ENCODE peak calls at places on chromosomes 5 and 9, in four cellular contexts. H is HepG2, L is GM12878, F is K562. O is an unnamed sample.

GRCh38 chr9:89523948-89524347 is 26.0 kb upstream of the SEMA4D start:
- DNase-seq in H (no peak), L (no peak), F (no peak), O (no peak)

GRCh38 chr5:58022055-58022454 is 437.8 kb downstream of the PLK2 start:
- DNase-seq in H (no peak), L (no peak), F (no peak), O (no peak)

GRCh38 chr5:14872070-14872989 is 752 bp upstream of the ANKH start:
- DNase-seq in H (peak), L (no peak), F (peak), O (peak)

GRCh38 chr5:159392881-159393280 is 62.6 kb upstream of the IL12B start:
- DNase-seq in H (no peak), L (no peak), F (no peak), O (no peak)

GRCh38 chr9:96566401-96567202 is 53.0 kb downstream of the CDC14B start:
- DNase-seq in H (peak), L (no peak), F (peak), O (peak)

GRCh38 chr9:92071634-92072033 is 43.6 kb downstream of the SPTLC1 start:
- DNase-seq in H (no peak), L (no peak), F (no peak), O (no peak)

GRCh38 chr5:38378579-38378978 is 120.2 kb downstream of the EGFLAM start:
- DNase-seq in H (no peak), L (no peak), F (peak), O (no peak)

GRCh38 chr5:23235246-23235645 is 272.2 kb upstream of the PRDM9 start:
- DNase-seq in H (no peak), L (no peak), F (no peak), O (no peak)

GRCh38 chr9:136052433-136052880 is 42.6 kb downstream of the NACC2 start:
- DNase-seq in H (peak), L (no peak), F (no peak), O (no peak)

GRCh38 chr5:10352404-10353240 is 873 bp upstream of the MARCHF6 start:
- DNase-seq in H (peak), L (peak), F (peak), O (no peak)

GRCh38 chr5:2746642-2747041 is 4.8 kb downstream of the IRX2 start:
- DNase-seq in H (no peak), L (no peak), F (no peak), O (no peak)

GRCh38 chr5:163634061-163634460 is 128.6 kb downstream of the MAT2B start:
- DNase-seq in H (no peak), L (no peak), F (no peak), O (no peak)

GRCh38 chr5:168726342-168726741 is 147.2 kb upstream of the PANK3 start:
- DNase-seq in H (no peak), L (no peak), F (no peak), O (no peak)

GRCh38 chr9:137064027-137064879 is 6.1 kb downstream of the SAPCD2 start:
- DNase-seq in H (peak), L (no peak), F (no peak), O (peak)

GRCh38 chr5:54022156-54022685 is 288.2 kb downstream of the ARL15 start:
- DNase-seq in H (no peak), L (no peak), F (peak), O (no peak)

GRCh38 chr5:10682429-10682746 is 78.6 kb downstream of the DAP start:
- DNase-seq in H (no peak), L (no peak), F (no peak), O (no peak)

GRCh38 chr9:94869415-94869838 is 142.9 kb downstream of the AOPEP start:
- DNase-seq in H (no peak), L (no peak), F (no peak), O (no peak)

GRCh38 chr5:1552469-1553255 is 28.9 kb upstream of the LPCAT1 start:
- DNase-seq in H (peak), L (no peak), F (no peak), O (no peak)

GRCh38 chr9:33024126-33024965 is 727 bp upstream of the DNAJA1 start:
- DNase-seq in H (peak), L (no peak), F (no peak), O (no peak)

GRCh38 chr5:67246108-67246507 is 49.5 kb upstream of the CD180 start:
- DNase-seq in H (peak), L (peak), F (peak), O (peak)

GRCh38 chr9:86274821-86275643 is 7.3 kb downstream of the ISCA1 start:
- DNase-seq in H (no peak), L (no peak), F (no peak), O (no peak)

GRCh38 chr9:86279839-86280238 is 2.5 kb downstream of the ISCA1 start:
- DNase-seq in H (no peak), L (no peak), F (no peak), O (no peak)

GRCh38 chr9:86272221-86272620 is 10.1 kb downstream of the ISCA1 start:
- DNase-seq in H (no peak), L (no peak), F (no peak), O (no peak)

GRCh38 chr9:86277072-86277471 is 5.3 kb downstream of the ISCA1 start:
- DNase-seq in H (no peak), L (no peak), F (no peak), O (no peak)

DNA sequence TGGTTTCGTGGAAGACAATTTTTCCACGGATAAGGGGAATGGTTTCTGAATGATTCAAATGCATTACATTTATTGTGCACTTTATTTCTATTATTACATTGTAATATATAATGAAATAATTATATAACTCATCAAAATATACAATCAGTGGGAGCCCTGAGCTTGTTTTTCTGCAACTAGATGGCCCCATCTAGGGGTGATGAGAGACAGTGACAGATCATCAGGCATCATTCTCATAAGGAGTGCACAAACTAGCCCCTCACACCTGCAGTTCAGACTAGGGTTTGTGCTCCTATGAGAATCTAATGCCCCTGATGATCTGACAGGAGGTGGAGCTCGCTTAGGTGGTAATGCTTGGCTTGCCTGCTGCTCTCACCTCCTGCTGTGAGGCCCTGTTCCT is 6.4 kb downstream of the ISCA1 start:
- DNase-seq in H (no peak), L (no peak), F (no peak), O (no peak)
- TF ChIP-seq FOXM1 in H (no peak), L (no peak), F (no peak), O (no peak)

DNA sequence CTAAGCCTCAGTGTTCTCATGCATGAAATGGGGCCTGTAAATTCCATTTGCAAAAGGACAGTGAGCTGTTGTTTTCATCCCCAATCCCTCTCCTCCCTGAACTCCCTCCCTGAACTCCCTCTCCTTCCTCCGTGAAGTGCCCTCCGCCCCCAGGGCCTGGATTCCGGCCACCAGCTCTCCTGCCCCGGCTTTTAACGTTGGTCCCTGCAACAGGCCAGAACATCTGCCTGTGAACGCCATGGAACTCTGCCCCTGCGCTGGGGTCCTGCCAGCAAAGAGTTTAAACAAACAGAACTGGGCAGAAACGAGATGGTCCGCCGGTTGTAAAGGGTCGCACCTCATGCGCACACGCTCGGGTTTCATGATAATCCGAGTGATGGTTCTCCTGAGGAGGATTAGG is 62.4 kb downstream of the SMIM23 start:
- DNase-seq in H (no peak), L (no peak), F (no peak), O (no peak)
- TF ChIP-seq SP1 in H (no peak), L (no peak), F (no peak), O (no peak)

DNA sequence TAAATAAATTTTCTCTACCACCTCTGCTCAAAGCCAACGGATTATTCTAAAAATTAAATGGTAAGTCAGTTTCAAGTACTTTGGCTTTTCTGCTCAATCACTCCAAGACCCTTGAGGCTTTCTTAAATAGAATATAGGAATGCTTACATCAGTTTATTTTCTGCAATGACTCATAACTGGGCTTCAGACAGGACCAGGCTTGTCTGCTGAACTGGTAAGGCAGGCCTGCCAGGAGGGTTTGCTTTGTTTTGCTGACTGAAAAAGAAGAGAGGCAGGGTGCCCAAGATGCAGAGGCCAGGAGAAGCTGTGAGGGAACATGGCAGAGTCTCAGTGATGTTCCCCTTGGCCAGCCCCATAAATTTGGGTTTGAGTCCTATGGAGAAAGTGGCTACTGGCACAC is 60.3 kb upstream of the EPB41L4A start:
- DNase-seq in H (no peak), L (no peak), F (no peak), O (no peak)
- TF ChIP-seq FOXM1 in H (no peak), L (no peak), F (no peak), O (no peak)

GRCh38 chr5:76547891-76548524 is 75.2 kb downstream of the F2RL2 start:
- DNase-seq in H (no peak), L (peak), F (no peak), O (no peak)

GRCh38 chr5:76545184-76545583 is 78.0 kb downstream of the F2RL2 start:
- DNase-seq in H (no peak), L (no peak), F (no peak), O (no peak)

GRCh38 chr5:76547242-76547890 is 75.8 kb downstream of the F2RL2 start:
- DNase-seq in H (no peak), L (peak), F (no peak), O (no peak)

GRCh38 chr5:76548525-76549229 is 74.5 kb downstream of the F2RL2 start:
- DNase-seq in H (peak), L (no peak), F (no peak), O (no peak)

DNA sequence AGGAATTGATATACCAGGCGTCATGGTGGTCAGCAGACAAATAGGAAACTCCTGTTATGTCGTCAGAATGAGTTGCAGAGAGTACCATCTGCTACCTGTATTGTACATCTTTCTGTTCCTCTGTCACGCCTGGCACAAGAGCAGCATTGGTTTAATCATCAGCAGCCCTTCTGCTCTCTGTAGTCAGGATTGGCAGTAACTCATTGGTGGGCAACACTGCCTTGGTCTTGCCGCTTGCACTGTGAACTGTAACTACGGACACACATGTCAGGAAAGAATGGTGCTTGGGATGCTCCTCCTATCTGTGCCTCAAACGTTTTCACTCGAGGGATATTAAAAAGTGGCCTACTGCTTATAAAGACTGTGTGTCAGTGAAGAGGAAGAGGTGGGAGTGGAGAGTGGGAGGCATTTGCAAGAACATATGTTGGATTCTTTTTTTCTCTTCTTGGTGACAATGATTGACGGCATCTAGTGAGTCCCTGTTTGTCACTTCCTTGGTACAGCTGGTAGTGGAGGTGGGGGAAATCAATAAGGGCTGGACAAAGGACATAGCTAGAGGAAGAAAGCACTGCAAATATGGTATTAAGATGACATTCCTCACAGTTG is 76.6 kb downstream of the F2RL2 start:
- DNase-seq in H (peak), L (peak), F (no peak), O (no peak)
- TF ChIP-seq SP1 in H (no peak), L (peak), F (no peak), O (no peak)

GRCh38 chr9:83336696-83337095 is 201.5 kb downstream of the FRMD3 start:
- DNase-seq in H (peak), L (no peak), F (no peak), O (no peak)

GRCh38 chr9:83330207-83331196 is 207.7 kb downstream of the FRMD3 start:
- DNase-seq in H (peak), L (no peak), F (peak), O (no peak)

GRCh38 chr9:83339435-83339834 is 198.8 kb downstream of the FRMD3 start:
- DNase-seq in H (no peak), L (no peak), F (no peak), O (no peak)

DNA sequence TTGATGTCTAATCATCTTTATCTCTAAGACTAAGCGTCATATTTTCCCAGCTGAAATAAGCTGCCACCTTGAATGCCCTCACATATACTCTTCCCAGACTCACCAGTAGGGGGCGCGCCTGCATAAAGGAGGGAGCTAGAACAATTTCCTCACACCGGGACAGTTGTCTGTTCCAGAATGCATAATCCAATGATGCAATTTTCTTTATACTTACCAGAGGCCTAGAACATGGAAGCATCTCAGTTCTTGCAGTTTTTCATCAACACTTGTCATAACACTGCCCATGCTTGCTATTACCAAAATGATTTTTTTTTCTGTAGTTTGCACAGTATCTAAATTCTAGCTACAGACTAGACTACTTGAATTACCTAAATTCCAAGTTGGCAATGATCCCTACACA is 203.9 kb downstream of the FRMD3 start:
- DNase-seq in H (peak), L (peak), F (peak), O (peak)
- TF ChIP-seq FOXM1 in H (no peak), L (no peak), F (no peak), O (no peak)

DNA sequence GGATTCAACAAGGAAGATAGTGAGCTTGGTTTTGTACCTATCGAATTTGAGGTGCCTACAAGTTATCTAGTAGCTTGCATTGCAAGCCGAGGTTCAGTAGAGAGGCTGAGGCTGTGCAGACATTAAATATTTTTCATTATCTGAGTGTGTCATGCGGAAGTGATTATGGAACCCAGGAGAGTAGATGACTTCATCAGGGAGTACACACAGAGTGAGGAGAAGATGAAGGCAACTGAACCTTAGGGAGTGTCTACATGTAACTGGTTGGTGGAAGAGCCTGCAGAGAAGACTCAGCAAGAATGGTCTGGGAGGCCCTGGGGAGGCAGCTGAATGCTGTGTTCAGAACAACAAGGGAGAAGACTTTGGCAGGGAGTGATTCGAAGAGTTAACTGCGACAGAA is 393.9 kb downstream of the ARHGEF28 start:
- DNase-seq in H (no peak), L (no peak), F (no peak), O (no peak)
- TF ChIP-seq SP1 in H (no peak), L (no peak), F (no peak), O (no peak)

DNA sequence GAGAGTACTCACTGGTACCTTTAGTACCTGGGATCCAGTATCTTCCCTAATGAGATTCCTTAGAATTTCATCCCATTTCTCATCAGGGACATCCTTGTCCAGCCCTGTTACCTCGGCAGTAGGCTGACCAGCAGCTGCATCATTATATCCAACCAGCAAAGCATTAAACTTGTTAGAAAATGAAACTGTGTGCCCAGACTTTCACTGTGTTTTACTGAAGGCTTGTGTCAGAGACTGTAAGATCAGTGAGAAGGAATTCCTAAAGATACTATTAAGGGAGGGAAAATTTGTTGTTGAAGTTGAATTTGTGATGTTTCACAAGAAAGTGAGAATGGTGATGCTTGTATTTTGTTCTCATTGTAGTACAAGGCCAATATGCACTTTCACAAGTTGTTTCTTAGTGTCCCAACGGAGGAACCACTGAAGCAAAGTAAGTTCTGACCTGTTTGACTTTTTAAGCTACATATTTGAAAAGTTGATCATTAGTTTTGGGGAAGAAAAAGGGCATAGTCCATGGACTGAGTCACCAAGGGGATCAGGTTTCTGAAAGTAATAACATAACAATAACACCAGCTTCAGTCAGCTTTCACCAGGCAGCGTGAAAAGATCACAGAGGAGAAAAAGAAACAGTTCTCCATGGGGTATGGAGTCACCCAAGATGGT is 48.8 kb downstream of the GRAMD2B start:
- DNase-seq in H (peak), L (no peak), F (no peak), O (no peak)
- TF ChIP-seq FOXM1 in H (no peak), L (no peak), F (no peak), O (no peak)

GRCh38 chr5:16690243-16690839 is 73.5 kb upstream of the RETREG1 start:
- DNase-seq in H (peak), L (no peak), F (peak), O (peak)
- TF ChIP-seq SP1 in H (no peak), L (no peak), F (no peak), O (no peak)

GRCh38 chr9:114477642-114478041 is 27.6 kb downstream of the WHRN start:
- DNase-seq in H (no peak), L (no peak), F (no peak), O (no peak)
- TF ChIP-seq FOXM1 in H (no peak), L (no peak), F (no peak), O (no peak)

O was measured in HEK293T.